ENCODE peak calls at places on chromosomes 13 and 19, in four cellular contexts. N is heart right ventricle; U is ELR; H is activated naive CD8-positive, alpha-beta T cell treated with anti-CD3 and anti-CD28 coated beads, Interleukin-2, amount 50 U/mL, for 24 hours. B is an unnamed sample.

GRCh38 chr13:28574617-28575142 is 79.8 kb upstream of the FLT1 start:
- DNase-seq in N (peak), U (peak), H (peak), B (peak)

GRCh38 chr19:45153339-45154063 is 7.3 kb downstream of the NKPD1 start:
- DNase-seq in H (peak), U (peak), N (peak), B (no peak)

GRCh38 chr19:4730740-4731171 is 7.1 kb upstream of the DPP9 start:
- DNase-seq in U (peak), N (no peak), H (peak), B (no peak)

GRCh38 chr19:23547156-23547555 is 139.9 kb downstream of the ZNF675 start:
- DNase-seq in U (no peak), N (no peak), H (no peak), B (no peak)

GRCh38 chr19:3276341-3276799 is 51.9 kb downstream of the CELF5 start:
- DNase-seq in N (no peak), U (peak), H (peak), B (no peak)

GRCh38 chr13:26037302-26037701 is 14.5 kb downstream of the SHISA2 start:
- DNase-seq in N (no peak), U (peak), H (peak), B (no peak)

GRCh38 chr19:41479757-41480191 is 36.8 kb downstream of the ERICH4 start:
- DNase-seq in N (peak), U (no peak), H (no peak), B (peak)

GRCh38 chr13:95603887-95604533 is 40.5 kb downstream of the DZIP1 start:
- DNase-seq in N (no peak), U (peak), H (no peak), B (peak)

GRCh38 chr13:44651209-44651608 is 75.1 kb upstream of the TSC22D1 start:
- DNase-seq in U (no peak), N (no peak), H (no peak), B (no peak)

GRCh38 chr13:48278806-48279205 is 24.7 kb upstream of the RB1 start:
- DNase-seq in H (no peak), N (no peak), U (no peak), B (no peak)

GRCh38 chr19:41785653-41786052 is 10.7 kb upstream of the CEACAM3 start:
- DNase-seq in U (peak), H (peak), N (peak), B (no peak)

GRCh38 chr19:51094696-51095279 is 12.1 kb upstream of the KLK14 start:
- DNase-seq in H (peak), U (peak), N (no peak), B (no peak)